ENCODE peak calls at places on chromosomes 6 and 20, in seven cellular contexts. P is substantia nigra; F is brain microvascular endothelial cell; R is foreskin fibroblast; E is NCI-H1105 treated with DMSO at 0.1 percent for 48 hours; M is stimulated activated CD4-positive, alpha-beta T cell treated with anti-CD3 and anti-CD28 coated beads, Interleukin-1b, Interleukin-23, amount 100 ng/mL, for 4 hours; X is CD8-positive, alpha-beta memory T cell. Z is an unnamed sample.
A peak's percentile ranks its signal among the peaks of the same experiment; 100 is the strongest.

GRCh38 chr20:20277772-20278382 is 90.0 kb upstream of the INSM1 start:
- DNase-seq in R (no peak), X (no peak), M (no peak), P (no peak), F (no peak), E (no peak), Z (no peak)

GRCh38 chr6:134123666-134124208 is 71.3 kb upstream of the SLC2A12 start:
- DNase-seq in E (peak; percentile 70), M (peak; percentile 7), P (no peak), F (peak; percentile 75), X (no peak), R (peak; percentile 70), Z (no peak)

GRCh38 chr6:15472626-15473025 is 190.2 kb downstream of the DTNBP1 start:
- DNase-seq in X (no peak), R (no peak), F (no peak), E (no peak), M (no peak), P (no peak), Z (no peak)

GRCh38 chr20:40703981-40704530 is 15.0 kb upstream of the MAFB start:
- DNase-seq in M (no peak), P (no peak), X (no peak), E (peak; percentile 34), F (no peak), R (no peak), Z (no peak)

GRCh38 chr6:151071295-151071694 is 168.5 kb upstream of the AKAP12 start:
- DNase-seq in F (peak; percentile 98), M (no peak), P (no peak), R (peak; percentile 91), E (no peak), X (no peak), Z (no peak)

GRCh38 chr6:138691595-138692057 is 81.9 kb upstream of the CCDC28A start:
- DNase-seq in X (no peak), F (peak; percentile 63), P (no peak), M (no peak), E (peak; percentile 54), R (peak; percentile 80), Z (no peak)

GRCh38 chr6:68086199-68086598 is 548.9 kb upstream of the ADGRB3 start:
- DNase-seq in R (no peak), M (no peak), E (no peak), F (no peak), P (no peak), X (no peak), Z (no peak)

GRCh38 chr20:53793783-53794383 is 200.2 kb upstream of the ZNF217 start:
- DNase-seq in F (no peak), M (no peak), R (no peak), E (no peak), P (no peak), X (no peak), Z (no peak)

GRCh38 chr6:55445648-55446204 is 118.5 kb downstream of the GFRAL start:
- DNase-seq in M (no peak), P (no peak), F (peak; percentile 18), X (no peak), R (peak; percentile 14), E (peak; percentile 31), Z (no peak)

GRCh38 chr20:8018928-8019177 is 708 bp downstream of the TMX4 start:
- DNase-seq in E (peak; percentile 78), X (no peak), P (no peak), F (no peak), M (no peak), R (no peak), Z (no peak)